ENCODE peak calls at places on chromosome 9, in eight cellular contexts. G is lung; W is aorta; T is fibroblast of mammary gland; P is retina; B is heart right ventricle; A is naive thymus-derived CD4-positive, alpha-beta T cell; C is A673. Q is an unnamed sample.

GRCh38 chr9:132854832-132855231 is 23.3 kb downstream of the AK8 start:
- DNase-seq in G (no peak), W (no peak), A (no peak), T (no peak), B (no peak), P (no peak), C (no peak), Q (no peak)

GRCh38 chr9:134283111-134283515 is 43.1 kb upstream of the RXRA start:
- DNase-seq in T (peak; percentile 65), W (peak; percentile 77), G (peak; percentile 51), B (peak; percentile 40), P (no peak), C (peak; percentile 54), A (no peak), Q (peak; percentile 7)

GRCh38 chr9:70131296-70131695 is 87.6 kb downstream of the MAMDC2 start:
- DNase-seq in W (no peak), B (no peak), C (no peak), T (no peak), G (no peak), P (no peak), A (no peak), Q (no peak)

GRCh38 chr9:107624216-107624948 is 134.8 kb upstream of the KLF4 start:
- DNase-seq in G (no peak), T (peak; percentile 75), C (no peak), P (no peak), W (peak; percentile 71), A (no peak), B (no peak), Q (no peak)

GRCh38 chr9:97830884-97831829 is 21.9 kb upstream of the FOXE1 start:
- DNase-seq in A (no peak), P (peak; percentile 58), B (peak; percentile 16), G (no peak), C (no peak), W (no peak), T (no peak), Q (no peak)

GRCh38 chr9:73845954-73846690 is 651.0 kb upstream of the RORB start:
- DNase-seq in W (no peak), P (no peak), T (no peak), A (no peak), G (no peak), B (no peak), C (no peak), Q (no peak)

GRCh38 chr9:29322240-29322639 is 1749.0 kb upstream of the C9orf72 start:
- DNase-seq in G (no peak), W (no peak), P (no peak), B (no peak), T (peak; percentile 15), C (no peak), A (no peak), Q (no peak)

GRCh38 chr9:21728781-21729180 is 73.7 kb upstream of the MTAP start:
- DNase-seq in T (peak; percentile 78), C (peak; percentile 37), A (no peak), W (no peak), B (no peak), P (no peak), G (no peak), Q (no peak)

GRCh38 chr9:80020530-80020929 is 448.8 kb downstream of the TLE4 start:
- DNase-seq in G (no peak), B (no peak), W (no peak), A (no peak), P (no peak), C (no peak), T (no peak), Q (no peak)

GRCh38 chr9:81989700-81990099 is 1.1 kb downstream of the SPATA31D1 start:
- DNase-seq in P (no peak), B (no peak), G (no peak), C (no peak), A (no peak), T (no peak), W (no peak), Q (no peak)

GRCh38 chr9:3646226-3646625 is 120.4 kb upstream of the RFX3 start:
- DNase-seq in G (no peak), P (no peak), B (no peak), C (no peak), T (no peak), A (no peak), W (no peak), Q (no peak)

GRCh38 chr9:18689881-18690280 is 215.9 kb downstream of the ADAMTSL1 start:
- DNase-seq in C (no peak), G (no peak), B (no peak), A (no peak), P (no peak), T (no peak), W (no peak), Q (no peak)

GRCh38 chr9:99401826-99402225 is 179.7 kb downstream of the SEC61B start:
- DNase-seq in T (no peak), C (no peak), B (no peak), P (no peak), A (no peak), W (no peak), G (no peak), Q (no peak)

GRCh38 chr9:133554729-133555128 is 20.2 kb downstream of the ADAMTSL2 start:
- DNase-seq in P (no peak), C (no peak), T (no peak), B (no peak), A (no peak), G (no peak), W (no peak), Q (no peak)